ENCODE peak calls at places on chromosomes 1 and 21, in eight cellular contexts. One of them, this sample, is unnamed.

GRCh38 chr1:55276671-55277376 is 61.7 kb upstream of the USP24 start:
- DNase-seq in GM12864: no peak
- DNase-seq in left ventricle myocardium inferior: peak
- DNase-seq in HFF-Myc: no peak
- DNase-seq in testis: no peak
- DNase-seq in right lobe of liver: no peak
- DNase-seq in neural progenitor cell: no peak
- DNase-seq in psoas muscle: peak
- DNase-seq in this sample: no peak

GRCh38 chr1:211697356-211697755 is 21.9 kb upstream of the NEK2 start:
- DNase-seq in neural progenitor cell: no peak
- DNase-seq in HFF-Myc: no peak
- DNase-seq in GM12864: peak
- DNase-seq in left ventricle myocardium inferior: no peak
- DNase-seq in testis: no peak
- DNase-seq in right lobe of liver: no peak
- DNase-seq in psoas muscle: no peak
- DNase-seq in this sample: no peak

GRCh38 chr1:48040122-48040521 is 42.9 kb upstream of the TRABD2B start:
- DNase-seq in testis: no peak
- DNase-seq in right lobe of liver: no peak
- DNase-seq in GM12864: no peak
- DNase-seq in HFF-Myc: no peak
- DNase-seq in left ventricle myocardium inferior: no peak
- DNase-seq in psoas muscle: no peak
- DNase-seq in neural progenitor cell: no peak
- DNase-seq in this sample: no peak

GRCh38 chr1:18965206-18966173 is 9.0 kb upstream of the IFFO2 start:
- DNase-seq in testis: no peak
- DNase-seq in neural progenitor cell: peak
- DNase-seq in left ventricle myocardium inferior: no peak
- DNase-seq in HFF-Myc: no peak
- DNase-seq in psoas muscle: no peak
- DNase-seq in GM12864: no peak
- DNase-seq in right lobe of liver: no peak
- DNase-seq in this sample: peak

GRCh38 chr1:54095543-54096286 is 42.3 kb downstream of the TCEANC2 start:
- DNase-seq in neural progenitor cell: no peak
- DNase-seq in testis: no peak
- DNase-seq in psoas muscle: no peak
- DNase-seq in HFF-Myc: no peak
- DNase-seq in left ventricle myocardium inferior: no peak
- DNase-seq in right lobe of liver: no peak
- DNase-seq in GM12864: no peak
- DNase-seq in this sample: no peak

GRCh38 chr1:58861510-58861909 is 77.7 kb upstream of the JUN start:
- DNase-seq in HFF-Myc: no peak
- DNase-seq in left ventricle myocardium inferior: no peak
- DNase-seq in testis: no peak
- DNase-seq in neural progenitor cell: no peak
- DNase-seq in psoas muscle: no peak
- DNase-seq in right lobe of liver: no peak
- DNase-seq in GM12864: no peak
- DNase-seq in this sample: no peak

GRCh38 chr21:38787461-38788274 is 18.1 kb upstream of the ETS2 start:
- DNase-seq in right lobe of liver: peak
- DNase-seq in psoas muscle: no peak
- DNase-seq in HFF-Myc: peak
- DNase-seq in neural progenitor cell: no peak
- DNase-seq in left ventricle myocardium inferior: no peak
- DNase-seq in GM12864: no peak
- DNase-seq in testis: no peak
- DNase-seq in this sample: peak

GRCh38 chr1:112974646-112975045 is 18.6 kb upstream of the SLC16A1 start:
- DNase-seq in GM12864: no peak
- DNase-seq in neural progenitor cell: no peak
- DNase-seq in HFF-Myc: no peak
- DNase-seq in right lobe of liver: no peak
- DNase-seq in left ventricle myocardium inferior: no peak
- DNase-seq in psoas muscle: no peak
- DNase-seq in testis: no peak
- DNase-seq in this sample: no peak

GRCh38 chr1:202915146-202915545 is 11.9 kb downstream of the KLHL12 start:
- DNase-seq in GM12864: no peak
- DNase-seq in right lobe of liver: no peak
- DNase-seq in neural progenitor cell: no peak
- DNase-seq in left ventricle myocardium inferior: no peak
- DNase-seq in HFF-Myc: no peak
- DNase-seq in psoas muscle: no peak
- DNase-seq in testis: no peak
- DNase-seq in this sample: no peak

GRCh38 chr1:91884459-91885290 is 1.3 kb downstream of the TGFBR3 start:
- DNase-seq in right lobe of liver: peak
- DNase-seq in psoas muscle: peak
- DNase-seq in GM12864: no peak
- DNase-seq in left ventricle myocardium inferior: peak
- DNase-seq in neural progenitor cell: peak
- DNase-seq in HFF-Myc: no peak
- DNase-seq in testis: peak
- DNase-seq in this sample: no peak

GRCh38 chr1:208154679-208155078 is 89.5 kb downstream of the PLXNA2 start:
- DNase-seq in HFF-Myc: no peak
- DNase-seq in left ventricle myocardium inferior: no peak
- DNase-seq in right lobe of liver: no peak
- DNase-seq in psoas muscle: no peak
- DNase-seq in testis: peak
- DNase-seq in GM12864: no peak
- DNase-seq in neural progenitor cell: no peak
- DNase-seq in this sample: no peak

GRCh38 chr1:209434066-209434465 is 149.4 kb upstream of the CAMK1G start:
- DNase-seq in HFF-Myc: no peak
- DNase-seq in psoas muscle: no peak
- DNase-seq in testis: no peak
- DNase-seq in left ventricle myocardium inferior: no peak
- DNase-seq in right lobe of liver: no peak
- DNase-seq in GM12864: no peak
- DNase-seq in neural progenitor cell: no peak
- DNase-seq in this sample: no peak

GRCh38 chr1:14968251-14968812 is 185.2 kb upstream of the TMEM51 start:
- DNase-seq in left ventricle myocardium inferior: peak
- DNase-seq in neural progenitor cell: peak
- DNase-seq in HFF-Myc: peak
- DNase-seq in psoas muscle: peak
- DNase-seq in testis: peak
- DNase-seq in right lobe of liver: no peak
- DNase-seq in GM12864: no peak
- DNase-seq in this sample: peak

GRCh38 chr1:162694911-162695310 is 62.6 kb downstream of the DDR2 start:
- DNase-seq in HFF-Myc: no peak
- DNase-seq in right lobe of liver: no peak
- DNase-seq in psoas muscle: no peak
- DNase-seq in testis: no peak
- DNase-seq in GM12864: no peak
- DNase-seq in left ventricle myocardium inferior: no peak
- DNase-seq in neural progenitor cell: no peak
- DNase-seq in this sample: no peak

GRCh38 chr1:245345191-245345884 is 190.6 kb downstream of the KIF26B start:
- DNase-seq in GM12864: no peak
- DNase-seq in right lobe of liver: no peak
- DNase-seq in psoas muscle: no peak
- DNase-seq in testis: no peak
- DNase-seq in neural progenitor cell: peak
- DNase-seq in HFF-Myc: no peak
- DNase-seq in left ventricle myocardium inferior: no peak
- DNase-seq in this sample: no peak

GRCh38 chr1:166343276-166343675 is 176.5 kb upstream of the FAM78B start:
- DNase-seq in testis: no peak
- DNase-seq in neural progenitor cell: no peak
- DNase-seq in right lobe of liver: no peak
- DNase-seq in psoas muscle: no peak
- DNase-seq in left ventricle myocardium inferior: no peak
- DNase-seq in GM12864: no peak
- DNase-seq in HFF-Myc: no peak
- DNase-seq in this sample: no peak

GRCh38 chr1:40102896-40103295 is 5.8 kb upstream of the PPT1 start:
- DNase-seq in HFF-Myc: no peak
- DNase-seq in right lobe of liver: no peak
- DNase-seq in left ventricle myocardium inferior: no peak
- DNase-seq in psoas muscle: no peak
- DNase-seq in testis: no peak
- DNase-seq in GM12864: no peak
- DNase-seq in neural progenitor cell: no peak
- DNase-seq in this sample: no peak

GRCh38 chr1:1287288-1288110 is 7.3 kb downstream of the SCNN1D start:
- DNase-seq in psoas muscle: peak
- DNase-seq in HFF-Myc: no peak
- DNase-seq in GM12864: no peak
- DNase-seq in testis: no peak
- DNase-seq in right lobe of liver: no peak
- DNase-seq in neural progenitor cell: no peak
- DNase-seq in left ventricle myocardium inferior: no peak
- DNase-seq in this sample: no peak

GRCh38 chr1:231806623-231807470 is 180.3 kb downstream of the DISC1 start:
- DNase-seq in right lobe of liver: peak
- DNase-seq in left ventricle myocardium inferior: peak
- DNase-seq in HFF-Myc: no peak
- DNase-seq in GM12864: no peak
- DNase-seq in testis: peak
- DNase-seq in neural progenitor cell: peak
- DNase-seq in psoas muscle: peak
- DNase-seq in this sample: no peak

GRCh38 chr1:55007626-55008025 is 8.9 kb downstream of the BSND start:
- DNase-seq in GM12864: no peak
- DNase-seq in right lobe of liver: no peak
- DNase-seq in left ventricle myocardium inferior: no peak
- DNase-seq in neural progenitor cell: no peak
- DNase-seq in HFF-Myc: no peak
- DNase-seq in psoas muscle: no peak
- DNase-seq in testis: no peak
- DNase-seq in this sample: peak

GRCh38 chr1:159798893-159799292 is 3.3 kb upstream of the FCRL6 start:
- DNase-seq in right lobe of liver: peak
- DNase-seq in GM12864: peak
- DNase-seq in testis: peak
- DNase-seq in HFF-Myc: peak
- DNase-seq in left ventricle myocardium inferior: peak
- DNase-seq in neural progenitor cell: peak
- DNase-seq in psoas muscle: peak
- DNase-seq in this sample: peak

DNA sequence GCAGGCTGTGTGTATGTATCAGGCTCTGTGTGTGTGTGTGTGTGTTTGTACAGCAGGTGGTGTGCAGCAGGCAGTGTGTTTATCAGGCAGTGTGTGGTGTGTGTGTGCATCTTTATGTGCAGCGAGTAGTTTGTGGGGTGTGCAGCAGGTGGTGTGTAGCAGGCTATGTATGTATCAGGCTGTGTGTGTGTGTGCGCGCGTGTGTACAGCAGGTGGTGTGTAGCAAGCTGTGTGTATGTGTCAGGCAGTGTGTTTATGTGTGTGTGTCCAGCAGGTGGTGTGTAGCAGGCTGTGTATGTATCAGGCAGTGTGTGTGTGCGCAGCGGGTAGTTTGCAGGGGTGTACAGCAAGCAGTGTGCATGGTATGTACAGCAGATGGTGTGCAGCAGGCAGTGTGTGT is 29.0 kb downstream of the PTPRF start:
- DNase-seq in left ventricle myocardium inferior: no peak
- DNase-seq in right lobe of liver: no peak
- DNase-seq in testis: no peak
- DNase-seq in psoas muscle: no peak
- DNase-seq in HFF-Myc: no peak
- DNase-seq in GM12864: no peak
- DNase-seq in neural progenitor cell: no peak
- DNase-seq in this sample: no peak
- TF ChIP-seq CTCF in left ventricle myocardium inferior: no peak
- TF ChIP-seq CTCF in right lobe of liver: no peak
- TF ChIP-seq CTCF in testis: no peak
- TF ChIP-seq CTCF in psoas muscle: no peak
- TF ChIP-seq CTCF in HFF-Myc: no peak
- TF ChIP-seq CTCF in GM12864: no peak
- TF ChIP-seq CTCF in neural progenitor cell: no peak
- TF ChIP-seq CTCF in this sample: no peak

GRCh38 chr1:225677350-225678124 is 24.6 kb upstream of the ENAH start:
- DNase-seq in HFF-Myc: no peak
- DNase-seq in GM12864: no peak
- DNase-seq in neural progenitor cell: peak
- DNase-seq in right lobe of liver: peak
- DNase-seq in left ventricle myocardium inferior: no peak
- DNase-seq in testis: peak
- DNase-seq in psoas muscle: no peak
- DNase-seq in this sample: no peak
- H3K4me3 ChIP-seq in HFF-Myc: no peak
- H3K4me3 ChIP-seq in GM12864: no peak
- H3K4me3 ChIP-seq in neural progenitor cell: peak
- H3K4me3 ChIP-seq in right lobe of liver: no peak
- H3K4me3 ChIP-seq in left ventricle myocardium inferior: peak
- H3K4me3 ChIP-seq in testis: peak
- H3K4me3 ChIP-seq in psoas muscle: no peak
- H3K4me3 ChIP-seq in this sample: no peak

GRCh38 chr1:9361630-9362256 is 69.0 kb downstream of the SPSB1 start:
- DNase-seq in testis: no peak
- DNase-seq in right lobe of liver: no peak
- DNase-seq in psoas muscle: no peak
- DNase-seq in GM12864: no peak
- DNase-seq in left ventricle myocardium inferior: no peak
- DNase-seq in HFF-Myc: peak
- DNase-seq in neural progenitor cell: no peak
- DNase-seq in this sample: no peak

GRCh38 chr1:9360371-9361064 is 67.8 kb downstream of the SPSB1 start:
- DNase-seq in right lobe of liver: no peak
- DNase-seq in neural progenitor cell: no peak
- DNase-seq in testis: no peak
- DNase-seq in HFF-Myc: no peak
- DNase-seq in left ventricle myocardium inferior: no peak
- DNase-seq in GM12864: no peak
- DNase-seq in psoas muscle: no peak
- DNase-seq in this sample: no peak

GRCh38 chr1:9362488-9362887 is 69.8 kb downstream of the SPSB1 start:
- DNase-seq in GM12864: no peak
- DNase-seq in right lobe of liver: no peak
- DNase-seq in neural progenitor cell: no peak
- DNase-seq in testis: no peak
- DNase-seq in left ventricle myocardium inferior: no peak
- DNase-seq in HFF-Myc: no peak
- DNase-seq in psoas muscle: no peak
- DNase-seq in this sample: no peak

GRCh38 chr1:9359898-9360297 is 67.2 kb downstream of the SPSB1 start:
- DNase-seq in neural progenitor cell: no peak
- DNase-seq in left ventricle myocardium inferior: no peak
- DNase-seq in GM12864: no peak
- DNase-seq in right lobe of liver: no peak
- DNase-seq in psoas muscle: no peak
- DNase-seq in testis: no peak
- DNase-seq in HFF-Myc: no peak
- DNase-seq in this sample: no peak

GRCh38 chr1:9363061-9363471 is 70.4 kb downstream of the SPSB1 start:
- DNase-seq in HFF-Myc: no peak
- DNase-seq in psoas muscle: no peak
- DNase-seq in right lobe of liver: no peak
- DNase-seq in testis: no peak
- DNase-seq in GM12864: no peak
- DNase-seq in left ventricle myocardium inferior: no peak
- DNase-seq in neural progenitor cell: no peak
- DNase-seq in this sample: no peak
- TF ChIP-seq CTCF in HFF-Myc: no peak
- TF ChIP-seq CTCF in psoas muscle: no peak
- TF ChIP-seq CTCF in right lobe of liver: no peak
- TF ChIP-seq CTCF in testis: no peak
- TF ChIP-seq CTCF in GM12864: no peak
- TF ChIP-seq CTCF in left ventricle myocardium inferior: no peak
- TF ChIP-seq CTCF in neural progenitor cell: no peak
- TF ChIP-seq CTCF in this sample: no peak

GRCh38 chr1:156488566-156489165 is 11.9 kb downstream of the MEF2D start:
- DNase-seq in neural progenitor cell: no peak
- DNase-seq in psoas muscle: no peak
- DNase-seq in testis: no peak
- DNase-seq in HFF-Myc: no peak
- DNase-seq in left ventricle myocardium inferior: no peak
- DNase-seq in GM12864: peak
- DNase-seq in right lobe of liver: no peak
- DNase-seq in this sample: no peak
- H3K4me3 ChIP-seq in neural progenitor cell: no peak
- H3K4me3 ChIP-seq in psoas muscle: peak
- H3K4me3 ChIP-seq in testis: no peak
- H3K4me3 ChIP-seq in HFF-Myc: no peak
- H3K4me3 ChIP-seq in left ventricle myocardium inferior: peak
- H3K4me3 ChIP-seq in GM12864: peak
- H3K4me3 ChIP-seq in right lobe of liver: no peak
- H3K4me3 ChIP-seq in this sample: no peak

This sample was measured in kidney epithelial cell.